ENCODE peak calls at places on chromosome 21, in four cellular contexts. D is stimulated activated CD4-positive, alpha-beta T cell treated with anti-CD3 and anti-CD28 coated beads, Interleukin-12 subunit alpha, Interleukin-12 subunit beta, amount 100 ng/mL, for 4 hours; K is left cardiac atrium; N is EL. Z is an unnamed sample.

GRCh38 chr21:27219068-27219467 is 252.2 kb upstream of the ADAMTS5 start:
- DNase-seq in D (no peak), K (no peak), N (peak; percentile 55), Z (no peak)

GRCh38 chr21:37364722-37365121 is 1.9 kb upstream of the DYRK1A start:
- DNase-seq in D (no peak), K (no peak), N (no peak), Z (no peak)

GRCh38 chr21:37257967-37258877 is 8.9 kb downstream of the VPS26C start:
- DNase-seq in D (peak; percentile 72), K (peak; percentile 62), N (peak; percentile 74), Z (peak; percentile 75)

GRCh38 chr21:41397416-41397815 is 28.6 kb upstream of the MX1 start:
- DNase-seq in N (no peak), K (no peak), D (no peak), Z (no peak)

GRCh38 chr21:18049461-18049860 is 195.2 kb upstream of the CHODL start:
- DNase-seq in K (no peak), D (no peak), N (no peak), Z (no peak)

GRCh38 chr21:36908260-36908908 is 58.1 kb downstream of the HLCS start:
- DNase-seq in D (no peak), K (no peak), N (peak; percentile 45), Z (no peak)

GRCh38 chr21:14687277-14687642 is 141.1 kb upstream of the SAMSN1 start:
- DNase-seq in K (no peak), N (no peak), D (no peak), Z (no peak)

GRCh38 chr21:41220208-41220733 is 52.3 kb downstream of the BACE2 start:
- DNase-seq in K (no peak), N (no peak), D (no peak), Z (no peak)

GRCh38 chr21:44406953-44407352 is 48.4 kb upstream of the LRRC3 start:
- DNase-seq in K (no peak), N (no peak), D (no peak), Z (no peak)

GRCh38 chr21:36209626-36210171 is 53.1 kb downstream of the DOP1B start:
- DNase-seq in N (peak; percentile 70), K (peak; percentile 41), D (no peak), Z (peak; percentile 42)

GRCh38 chr21:44428281-44428942 is 26.9 kb upstream of the LRRC3 start:
- DNase-seq in N (peak; percentile 6), D (no peak), K (no peak), Z (no peak)

GRCh38 chr21:9753943-9754342 is 767.4 kb upstream of the TPTE start:
- DNase-seq in K (no peak), D (no peak), N (no peak), Z (no peak)

GRCh38 chr21:44833663-44834062 is 15.8 kb upstream of the SUMO3 start:
- DNase-seq in N (no peak), K (no peak), D (no peak), Z (no peak)

GRCh38 chr21:17736072-17736471 is 83.1 kb downstream of the C21orf91 start:
- DNase-seq in N (no peak), D (no peak), K (no peak), Z (no peak)

GRCh38 chr21:36297938-36298572 is 21.9 kb upstream of the MORC3 start:
- DNase-seq in K (peak; percentile 34), D (peak; percentile 33), N (peak; percentile 10), Z (no peak)

GRCh38 chr21:30689822-30690221 is 28.8 kb downstream of the KRTAP21-3 start:
- DNase-seq in D (no peak), N (no peak), K (no peak), Z (no peak)

GRCh38 chr21:23601549-23601948 is 2005.7 kb downstream of the MRPL39 start:
- DNase-seq in D (no peak), N (no peak), K (no peak), Z (no peak)

GRCh38 chr21:39180429-39181019 is 2.7 kb downstream of the PSMG1 start:
- DNase-seq in N (peak; percentile 16), K (no peak), D (no peak), Z (peak; percentile 7)

GRCh38 chr21:32539378-32539777 is 45.9 kb downstream of the TCP10L start:
- DNase-seq in K (no peak), N (no peak), D (no peak), Z (no peak)

Z was measured in endothelial cell of umbilical vein.